ENCODE peak calls at places on chromosome 14, in five cellular contexts. P is HFF-Myc, N is A549, E is ovary, F is mammary epithelial cell. W is an unnamed sample.

GRCh38 chr14:90554341-90554740 is 157.5 kb downstream of the CALM1 start:
- DNase-seq in F (no peak), E (no peak), P (no peak), N (no peak), W (no peak)

GRCh38 chr14:89681086-89682018 is 264.3 kb upstream of the FOXN3 start:
- DNase-seq in F (no peak), E (no peak), N (no peak), P (no peak), W (no peak)

GRCh38 chr14:105485720-105486332 is 860 bp upstream of the CRIP1 start:
- DNase-seq in E (peak; percentile 35), F (no peak), P (no peak), N (peak; percentile 84), W (peak; percentile 77)

GRCh38 chr14:51533160-51533559 is 118.5 kb upstream of the FRMD6 start:
- DNase-seq in E (no peak), N (peak; percentile 51), P (peak; percentile 71), F (peak; percentile 96), W (no peak)

GRCh38 chr14:100282766-100283419 is 23.4 kb downstream of the SLC25A29 start:
- DNase-seq in N (no peak), F (peak; percentile 76), E (no peak), P (no peak), W (no peak)

GRCh38 chr14:68756071-68756481 is 36.8 kb downstream of the ZFP36L1 start:
- DNase-seq in F (no peak), P (peak; percentile 40), N (no peak), E (no peak), W (no peak)

GRCh38 chr14:92441751-92442477 is 71.7 kb upstream of the RIN3 start:
- DNase-seq in E (no peak), P (no peak), F (no peak), N (no peak), W (peak; percentile 31)

GRCh38 chr14:60812987-60813386 is 78.4 kb downstream of the MNAT1 start:
- DNase-seq in P (no peak), N (no peak), E (no peak), F (no peak), W (no peak)

GRCh38 chr14:103742499-103743255 is 27.1 kb downstream of the ZFYVE21 start:
- DNase-seq in F (no peak), P (no peak), E (no peak), N (no peak), W (no peak)

GRCh38 chr14:61537567-61538463 is 157.5 kb upstream of the HIF1A start:
- DNase-seq in E (no peak), F (peak; percentile 100), P (no peak), N (peak; percentile 93), W (peak; percentile 38)

GRCh38 chr14:36604757-36605505 is 22.5 kb upstream of the NKX2-8 start:
- DNase-seq in E (no peak), F (peak; percentile 66), P (peak; percentile 45), N (peak; percentile 80), W (peak; percentile 84)

GRCh38 chr14:103512701-103513611 is 9.7 kb downstream of the CKB start:
- DNase-seq in E (peak; percentile 67), N (no peak), F (peak; percentile 97), P (no peak), W (no peak)

GRCh38 chr14:93033983-93034670 is 81.6 kb downstream of the ITPK1 start:
- DNase-seq in P (no peak), F (no peak), N (no peak), E (no peak), W (no peak)

GRCh38 chr14:105853089-105853906 is 326.9 kb downstream of the TMEM121 start:
- DNase-seq in E (peak; percentile 5), N (no peak), P (no peak), F (no peak), W (no peak)

GRCh38 chr14:89024691-89025090 is 200.2 kb downstream of the TTC8 start:
- DNase-seq in F (no peak), P (no peak), E (no peak), N (no peak), W (no peak)

GRCh38 chr14:52455291-52456088 is 96.8 kb downstream of the TXNDC16 start:
- DNase-seq in F (peak; percentile 78), N (no peak), P (no peak), E (no peak), W (no peak)

GRCh38 chr14:105473677-105474477 is 744 bp upstream of the CRIP2 start:
- DNase-seq in E (peak; percentile 88), F (peak; percentile 78), N (peak; percentile 92), P (peak; percentile 26), W (peak; percentile 62)

GRCh38 chr14:32469388-32470160 is 140.5 kb downstream of the AKAP6 start:
- DNase-seq in P (no peak), F (peak; percentile 39), E (no peak), N (peak; percentile 55), W (peak; percentile 43)

GRCh38 chr14:54935958-54936357 is 33.3 kb upstream of the GCH1 start:
- DNase-seq in P (no peak), N (no peak), F (peak; percentile 87), E (no peak), W (no peak)

GRCh38 chr14:85241022-85241880 is 288.7 kb upstream of the FLRT2 start:
- DNase-seq in P (no peak), F (no peak), E (peak; percentile 27), N (no peak), W (no peak)

GRCh38 chr14:89248430-89249295 is 168.4 kb downstream of the FOXN3 start:
- DNase-seq in E (no peak), P (no peak), F (no peak), N (no peak), W (no peak)

GRCh38 chr14:63039800-63040380 is 5.4 kb downstream of the KCNH5 start:
- DNase-seq in P (no peak), E (no peak), N (peak; percentile 56), F (peak; percentile 74), W (peak; percentile 10)

GRCh38 chr14:67559639-67560038 is 26.5 kb downstream of the PLEKHH1 start:
- DNase-seq in P (no peak), N (no peak), E (no peak), F (no peak), W (peak; percentile 4)

GRCh38 chr14:77616133-77616453 is 344 bp downstream of the SPTLC2 start:
- DNase-seq in P (no peak), N (no peak), E (no peak), F (no peak), W (no peak)

GRCh38 chr14:21534576-21534975 is 8.4 kb upstream of the SALL2 start:
- DNase-seq in F (no peak), N (no peak), P (no peak), E (no peak), W (no peak)

GRCh38 chr14:94383777-94384176 is 4.6 kb downstream of the SERPINA1 start:
- DNase-seq in E (no peak), P (no peak), F (no peak), N (no peak), W (no peak)

GRCh38 chr14:36520601-36521525 is 831 bp upstream of the NKX2-1 start:
- DNase-seq in P (no peak), N (peak; percentile 57), F (peak; percentile 30), E (no peak), W (peak; percentile 27)

GRCh38 chr14:100406505-100407131 is 83.5 kb downstream of the SLC25A47 start:
- DNase-seq in P (peak; percentile 41), E (no peak), N (peak; percentile 66), F (peak; percentile 65), W (no peak)